ENCODE peak calls at places on chromosomes 3 and 15, in ten cellular contexts. K is EL; A is GM23338; W is NCI-H345; P is left colon; T is ACHN; R is SHP77; M is myocyte; E is activated naive CD4-positive, alpha-beta T cell treated with anti-CD3 and anti-CD28 coated beads, Interleukin-2, amount 10 ng/mL, durations not matched to agents 7 days and 5 days; S is NCI-H146. J is an unnamed sample.
A peak's percentile ranks its signal among the peaks of the same experiment; 100 is the strongest.

GRCh38 chr3:55143928-55144671 is 216.2 kb upstream of the LRTM1 start:
- DNase-seq in K (peak; percentile 90), A (no peak), W (no peak), P (no peak), T (no peak), R (no peak), M (no peak), E (no peak), S (no peak), J (no peak)

GRCh38 chr15:47944911-47945310 is 175.9 kb upstream of the SLC24A5 start:
- DNase-seq in K (no peak), A (no peak), W (no peak), P (no peak), T (no peak), R (no peak), M (no peak), E (no peak), S (no peak), J (no peak)

GRCh38 chr3:107153981-107154380 is 223.3 kb upstream of the CCDC54 start:
- DNase-seq in K (no peak), A (no peak), W (no peak), P (no peak), T (no peak), R (no peak), M (no peak), E (no peak), S (no peak), J (no peak)

GRCh38 chr3:55647675-55648074 is 160.6 kb upstream of the WNT5A start:
- DNase-seq in K (no peak), A (peak; percentile 29), W (no peak), P (no peak), T (no peak), R (no peak), M (peak; percentile 51), E (no peak), S (no peak), J (no peak)

GRCh38 chr3:12584091-12584490 is 27.2 kb downstream of the MKRN2 start:
- DNase-seq in K (no peak), A (no peak), W (no peak), P (no peak), T (no peak), R (no peak), M (no peak), E (no peak), S (no peak), J (no peak)

GRCh38 chr15:80382285-80382684 is 21.9 kb upstream of the ARNT2 start:
- DNase-seq in K (no peak), A (no peak), W (no peak), P (no peak), T (no peak), R (no peak), M (no peak), E (no peak), S (no peak), J (no peak)

GRCh38 chr3:50316657-50317242 is 5.8 kb downstream of the HYAL2 start:
- DNase-seq in K (no peak), A (no peak), W (no peak), P (peak; percentile 87), T (peak; percentile 88), R (no peak), M (no peak), E (peak; percentile 68), S (no peak), J (no peak)

GRCh38 chr3:11551019-11551418 is 92.7 kb downstream of the VGLL4 start:
- DNase-seq in K (no peak), A (no peak), W (no peak), P (no peak), T (no peak), R (no peak), M (no peak), E (no peak), S (no peak), J (no peak)

GRCh38 chr3:65604863-65605526 is 433.7 kb downstream of the MAGI1 start:
- DNase-seq in K (peak; percentile 72), A (no peak), W (no peak), P (no peak), T (no peak), R (no peak), M (peak; percentile 35), E (no peak), S (no peak), J (no peak)

GRCh38 chr3:2024713-2025112 is 74.0 kb upstream of the CNTN4 start:
- DNase-seq in K (no peak), A (no peak), W (no peak), P (no peak), T (no peak), R (no peak), M (no peak), E (no peak), S (no peak), J (no peak)

GRCh38 chr3:87361271-87361670 is 84.9 kb upstream of the POU1F1 start:
- DNase-seq in K (no peak), A (no peak), W (no peak), P (no peak), T (no peak), R (no peak), M (no peak), E (no peak), S (no peak), J (no peak)

GRCh38 chr15:51077565-51078153 is 17.0 kb downstream of the TNFAIP8L3 start:
- DNase-seq in K (peak; percentile 90), A (peak; percentile 96), W (no peak), P (peak; percentile 68), T (no peak), R (no peak), M (no peak), E (peak; percentile 72), S (no peak), J (peak; percentile 65)

GRCh38 chr3:184715943-184716651 is 4.2 kb upstream of the MAGEF1 start:
- DNase-seq in K (no peak), A (no peak), W (no peak), P (no peak), T (no peak), R (no peak), M (no peak), E (no peak), S (no peak), J (no peak)

GRCh38 chr3:188416041-188416440 is 262.1 kb downstream of the LPP start:
- DNase-seq in K (peak; percentile 38), A (no peak), W (no peak), P (no peak), T (no peak), R (no peak), M (no peak), E (no peak), S (no peak), J (no peak)

GRCh38 chr3:151008699-151009098 is 36.2 kb upstream of the CLRN1 start:
- DNase-seq in K (peak; percentile 42), A (peak; percentile 51), W (no peak), P (no peak), T (no peak), R (no peak), M (peak; percentile 52), E (no peak), S (peak; percentile 33), J (no peak)

GRCh38 chr15:74787251-74788041 is 5.6 kb downstream of the CSK start:
- DNase-seq in K (peak; percentile 70), A (peak; percentile 90), W (no peak), P (peak; percentile 84), T (peak; percentile 58), R (peak; percentile 71), M (peak; percentile 56), E (peak; percentile 95), S (no peak), J (peak; percentile 96)

GRCh38 chr3:70990723-70991122 is 592.8 kb downstream of the FOXP1 start:
- DNase-seq in K (peak; percentile 32), A (no peak), W (no peak), P (no peak), T (no peak), R (no peak), M (no peak), E (no peak), S (no peak), J (no peak)

GRCh38 chr3:144585408-144585807 is 613.8 kb downstream of the DIPK2A start:
- DNase-seq in K (no peak), A (no peak), W (no peak), P (no peak), T (no peak), R (no peak), M (peak; percentile 3), E (no peak), S (no peak), J (no peak)

GRCh38 chr3:23448998-23449537 is 245.9 kb downstream of the UBE2E2 start:
- DNase-seq in K (no peak), A (no peak), W (no peak), P (no peak), T (no peak), R (no peak), M (no peak), E (no peak), S (no peak), J (no peak)

GRCh38 chr15:36330598-36330997 is 248.8 kb upstream of the CDIN1 start:
- DNase-seq in K (no peak), A (no peak), W (no peak), P (no peak), T (no peak), R (no peak), M (peak; percentile 2), E (no peak), S (no peak), J (no peak)

GRCh38 chr3:54222318-54222717 is 100.0 kb downstream of the CACNA2D3 start:
- DNase-seq in K (no peak), A (no peak), W (peak; percentile 52), P (no peak), T (no peak), R (no peak), M (no peak), E (no peak), S (no peak), J (no peak)

GRCh38 chr15:59685737-59686297 is 3.3 kb downstream of the BNIP2 start:
- DNase-seq in K (peak; percentile 8), A (no peak), W (no peak), P (no peak), T (no peak), R (no peak), M (peak; percentile 37), E (no peak), S (no peak), J (no peak)

GRCh38 chr3:129793947-129794318 is 99.6 kb downstream of the TMCC1 start:
- DNase-seq in K (no peak), A (peak; percentile 47), W (no peak), P (no peak), T (peak; percentile 25), R (no peak), M (peak; percentile 45), E (no peak), S (peak; percentile 65), J (no peak)

GRCh38 chr15:60582370-60583036 is 103.6 kb upstream of the ICE2 start:
- DNase-seq in K (no peak), A (no peak), W (no peak), P (no peak), T (no peak), R (no peak), M (no peak), E (peak; percentile 36), S (no peak), J (no peak)

GRCh38 chr3:135147657-135148056 is 352.6 kb downstream of the EPHB1 start:
- DNase-seq in K (no peak), A (no peak), W (no peak), P (no peak), T (no peak), R (no peak), M (no peak), E (no peak), S (no peak), J (no peak)

GRCh38 chr15:94877833-94878232 is 646.5 kb downstream of the MCTP2 start:
- DNase-seq in K (no peak), A (no peak), W (no peak), P (no peak), T (no peak), R (no peak), M (no peak), E (no peak), S (no peak), J (no peak)

GRCh38 chr3:187678869-187679268 is 8.7 kb upstream of the SST start:
- DNase-seq in K (peak; percentile 69), A (peak; percentile 89), W (peak; percentile 59), P (peak; percentile 33), T (peak; percentile 44), R (peak; percentile 38), M (peak; percentile 50), E (peak; percentile 55), S (no peak), J (peak; percentile 3)

GRCh38 chr3:32147935-32148334 is 41.5 kb downstream of the GPD1L start:
- DNase-seq in K (peak; percentile 6), A (peak; percentile 22), W (no peak), P (no peak), T (no peak), R (no peak), M (no peak), E (no peak), S (peak; percentile 38), J (no peak)

J was measured in CMK.